ENCODE peak calls at places on chromosomes 7 and 10, in seven cellular contexts. One of them, this sample, is unnamed.

GRCh38 chr10:75136346-75136745 is 24.9 kb downstream of the SAMD8 start:
- DNase-seq in naive thymus-derived CD4-positive, alpha-beta T cell: no peak
- DNase-seq in GM23248: no peak
- DNase-seq in Peyer's patch: no peak
- DNase-seq in mammary epithelial cell: no peak
- DNase-seq in CD4-positive, alpha-beta memory T cell: no peak
- DNase-seq in transverse colon: no peak
- DNase-seq in this sample: no peak

GRCh38 chr7:47260270-47260669 is 321.6 kb downstream of the TNS3 start:
- DNase-seq in naive thymus-derived CD4-positive, alpha-beta T cell: no peak
- DNase-seq in GM23248: no peak
- DNase-seq in Peyer's patch: no peak
- DNase-seq in mammary epithelial cell: no peak
- DNase-seq in CD4-positive, alpha-beta memory T cell: no peak
- DNase-seq in transverse colon: no peak
- DNase-seq in this sample: no peak

GRCh38 chr7:41437257-41438196 is 265.4 kb downstream of the INHBA start:
- DNase-seq in naive thymus-derived CD4-positive, alpha-beta T cell: no peak
- DNase-seq in GM23248: peak; percentile 29
- DNase-seq in Peyer's patch: no peak
- DNase-seq in mammary epithelial cell: peak; percentile 62
- DNase-seq in CD4-positive, alpha-beta memory T cell: no peak
- DNase-seq in transverse colon: no peak
- DNase-seq in this sample: no peak

GRCh38 chr7:156816943-156817572 is 75.9 kb downstream of the LMBR1 start:
- DNase-seq in naive thymus-derived CD4-positive, alpha-beta T cell: no peak
- DNase-seq in GM23248: peak; percentile 57
- DNase-seq in Peyer's patch: no peak
- DNase-seq in mammary epithelial cell: no peak
- DNase-seq in CD4-positive, alpha-beta memory T cell: no peak
- DNase-seq in transverse colon: no peak
- DNase-seq in this sample: no peak

GRCh38 chr7:110839866-110840265 is 251.1 kb upstream of the LRRN3 start:
- DNase-seq in naive thymus-derived CD4-positive, alpha-beta T cell: no peak
- DNase-seq in GM23248: peak; percentile 22
- DNase-seq in Peyer's patch: no peak
- DNase-seq in mammary epithelial cell: peak; percentile 1
- DNase-seq in CD4-positive, alpha-beta memory T cell: no peak
- DNase-seq in transverse colon: no peak
- DNase-seq in this sample: peak; percentile 13

GRCh38 chr7:101580596-101580995 is 48.5 kb downstream of the MYL10 start:
- DNase-seq in naive thymus-derived CD4-positive, alpha-beta T cell: no peak
- DNase-seq in GM23248: no peak
- DNase-seq in Peyer's patch: peak; percentile 3
- DNase-seq in mammary epithelial cell: no peak
- DNase-seq in CD4-positive, alpha-beta memory T cell: no peak
- DNase-seq in transverse colon: no peak
- DNase-seq in this sample: no peak

GRCh38 chr10:14585287-14586193 is 189.2 kb downstream of the FAM107B start:
- DNase-seq in naive thymus-derived CD4-positive, alpha-beta T cell: no peak
- DNase-seq in GM23248: no peak
- DNase-seq in Peyer's patch: no peak
- DNase-seq in mammary epithelial cell: peak; percentile 45
- DNase-seq in CD4-positive, alpha-beta memory T cell: no peak
- DNase-seq in transverse colon: no peak
- DNase-seq in this sample: no peak

GRCh38 chr7:157407512-157408257 is 70.9 kb downstream of the DNAJB6 start:
- DNase-seq in naive thymus-derived CD4-positive, alpha-beta T cell: no peak
- DNase-seq in GM23248: no peak
- DNase-seq in Peyer's patch: no peak
- DNase-seq in mammary epithelial cell: no peak
- DNase-seq in CD4-positive, alpha-beta memory T cell: no peak
- DNase-seq in transverse colon: no peak
- DNase-seq in this sample: no peak

GRCh38 chr10:132460071-132460470 is 63.1 kb downstream of the PWWP2B start:
- DNase-seq in naive thymus-derived CD4-positive, alpha-beta T cell: no peak
- DNase-seq in GM23248: no peak
- DNase-seq in Peyer's patch: peak; percentile 45
- DNase-seq in mammary epithelial cell: no peak
- DNase-seq in CD4-positive, alpha-beta memory T cell: no peak
- DNase-seq in transverse colon: no peak
- DNase-seq in this sample: peak; percentile 39

GRCh38 chr10:91879514-91880170 is 29.6 kb downstream of the FGFBP3 start:
- DNase-seq in naive thymus-derived CD4-positive, alpha-beta T cell: no peak
- DNase-seq in GM23248: no peak
- DNase-seq in Peyer's patch: no peak
- DNase-seq in mammary epithelial cell: no peak
- DNase-seq in CD4-positive, alpha-beta memory T cell: no peak
- DNase-seq in transverse colon: no peak
- DNase-seq in this sample: no peak

GRCh38 chr7:132422502-132423101 is 153.7 kb downstream of the PLXNA4 start:
- DNase-seq in naive thymus-derived CD4-positive, alpha-beta T cell: no peak
- DNase-seq in GM23248: peak; percentile 55
- DNase-seq in Peyer's patch: no peak
- DNase-seq in mammary epithelial cell: no peak
- DNase-seq in CD4-positive, alpha-beta memory T cell: no peak
- DNase-seq in transverse colon: no peak
- DNase-seq in this sample: peak; percentile 79

GRCh38 chr10:22622242-22622806 is 92.1 kb downstream of the PIP4K2A start:
- DNase-seq in naive thymus-derived CD4-positive, alpha-beta T cell: no peak
- DNase-seq in GM23248: no peak
- DNase-seq in Peyer's patch: no peak
- DNase-seq in mammary epithelial cell: no peak
- DNase-seq in CD4-positive, alpha-beta memory T cell: no peak
- DNase-seq in transverse colon: no peak
- DNase-seq in this sample: no peak

GRCh38 chr7:44288381-44288685 is 37.1 kb downstream of the CAMK2B start:
- DNase-seq in naive thymus-derived CD4-positive, alpha-beta T cell: no peak
- DNase-seq in GM23248: no peak
- DNase-seq in Peyer's patch: peak; percentile 27
- DNase-seq in mammary epithelial cell: no peak
- DNase-seq in CD4-positive, alpha-beta memory T cell: no peak
- DNase-seq in transverse colon: no peak
- DNase-seq in this sample: peak; percentile 46

GRCh38 chr7:44329888-44330287 is 4.5 kb upstream of the CAMK2B start:
- DNase-seq in naive thymus-derived CD4-positive, alpha-beta T cell: no peak
- DNase-seq in GM23248: no peak
- DNase-seq in Peyer's patch: no peak
- DNase-seq in mammary epithelial cell: no peak
- DNase-seq in CD4-positive, alpha-beta memory T cell: no peak
- DNase-seq in transverse colon: no peak
- DNase-seq in this sample: no peak

GRCh38 chr7:119351320-119351719 is 921.7 kb upstream of the KCND2 start:
- DNase-seq in naive thymus-derived CD4-positive, alpha-beta T cell: no peak
- DNase-seq in GM23248: no peak
- DNase-seq in Peyer's patch: no peak
- DNase-seq in mammary epithelial cell: no peak
- DNase-seq in CD4-positive, alpha-beta memory T cell: no peak
- DNase-seq in transverse colon: no peak
- DNase-seq in this sample: no peak

GRCh38 chr7:10672186-10672585 is 301.5 kb upstream of the PHF14 start:
- DNase-seq in naive thymus-derived CD4-positive, alpha-beta T cell: no peak
- DNase-seq in GM23248: no peak
- DNase-seq in Peyer's patch: no peak
- DNase-seq in mammary epithelial cell: no peak
- DNase-seq in CD4-positive, alpha-beta memory T cell: no peak
- DNase-seq in transverse colon: no peak
- DNase-seq in this sample: no peak

GRCh38 chr7:33423646-33424020 is 294.3 kb downstream of the BBS9 start:
- DNase-seq in naive thymus-derived CD4-positive, alpha-beta T cell: peak; percentile 0
- DNase-seq in GM23248: no peak
- DNase-seq in Peyer's patch: no peak
- DNase-seq in mammary epithelial cell: no peak
- DNase-seq in CD4-positive, alpha-beta memory T cell: no peak
- DNase-seq in transverse colon: no peak
- DNase-seq in this sample: no peak

GRCh38 chr10:125201791-125202622 is 41.6 kb upstream of the CTBP2 start:
- DNase-seq in naive thymus-derived CD4-positive, alpha-beta T cell: no peak
- DNase-seq in GM23248: no peak
- DNase-seq in Peyer's patch: no peak
- DNase-seq in mammary epithelial cell: no peak
- DNase-seq in CD4-positive, alpha-beta memory T cell: no peak
- DNase-seq in transverse colon: no peak
- DNase-seq in this sample: no peak

GRCh38 chr10:17788646-17789045 is 20.5 kb upstream of the MRC1 start:
- DNase-seq in naive thymus-derived CD4-positive, alpha-beta T cell: no peak
- DNase-seq in GM23248: no peak
- DNase-seq in Peyer's patch: no peak
- DNase-seq in mammary epithelial cell: no peak
- DNase-seq in CD4-positive, alpha-beta memory T cell: no peak
- DNase-seq in transverse colon: no peak
- DNase-seq in this sample: no peak

GRCh38 chr7:21198929-21199328 is 229.0 kb upstream of the SP4 start:
- DNase-seq in naive thymus-derived CD4-positive, alpha-beta T cell: no peak
- DNase-seq in GM23248: no peak
- DNase-seq in Peyer's patch: no peak
- DNase-seq in mammary epithelial cell: no peak
- DNase-seq in CD4-positive, alpha-beta memory T cell: no peak
- DNase-seq in transverse colon: peak; percentile 24
- DNase-seq in this sample: no peak

GRCh38 chr10:33664070-33664469 is 329.6 kb upstream of the NRP1 start:
- DNase-seq in naive thymus-derived CD4-positive, alpha-beta T cell: no peak
- DNase-seq in GM23248: peak; percentile 36
- DNase-seq in Peyer's patch: no peak
- DNase-seq in mammary epithelial cell: no peak
- DNase-seq in CD4-positive, alpha-beta memory T cell: no peak
- DNase-seq in transverse colon: no peak
- DNase-seq in this sample: no peak

GRCh38 chr7:291302-292092 is 1.5 kb downstream of the FOXL3 start:
- DNase-seq in naive thymus-derived CD4-positive, alpha-beta T cell: no peak
- DNase-seq in GM23248: no peak
- DNase-seq in Peyer's patch: no peak
- DNase-seq in mammary epithelial cell: no peak
- DNase-seq in CD4-positive, alpha-beta memory T cell: no peak
- DNase-seq in transverse colon: no peak
- DNase-seq in this sample: no peak

GRCh38 chr7:25894902-25895791 is 256.9 kb upstream of the NFE2L3 start:
- DNase-seq in naive thymus-derived CD4-positive, alpha-beta T cell: peak; percentile 55
- DNase-seq in GM23248: peak; percentile 57
- DNase-seq in Peyer's patch: peak; percentile 90
- DNase-seq in mammary epithelial cell: peak; percentile 17
- DNase-seq in CD4-positive, alpha-beta memory T cell: peak; percentile 59
- DNase-seq in transverse colon: peak; percentile 85
- DNase-seq in this sample: peak; percentile 90

GRCh38 chr10:62915192-62915591 is 99.0 kb upstream of the EGR2 start:
- DNase-seq in naive thymus-derived CD4-positive, alpha-beta T cell: no peak
- DNase-seq in GM23248: no peak
- DNase-seq in Peyer's patch: no peak
- DNase-seq in mammary epithelial cell: no peak
- DNase-seq in CD4-positive, alpha-beta memory T cell: no peak
- DNase-seq in transverse colon: no peak
- DNase-seq in this sample: no peak

GRCh38 chr10:71974489-71975011 is 10.4 kb downstream of the CHST3 start:
- DNase-seq in naive thymus-derived CD4-positive, alpha-beta T cell: no peak
- DNase-seq in GM23248: peak; percentile 96
- DNase-seq in Peyer's patch: no peak
- DNase-seq in mammary epithelial cell: peak; percentile 92
- DNase-seq in CD4-positive, alpha-beta memory T cell: no peak
- DNase-seq in transverse colon: no peak
- DNase-seq in this sample: peak; percentile 80
- H3K4me1 ChIP-seq in naive thymus-derived CD4-positive, alpha-beta T cell: no peaks in the 10 kb centered on the region
- H3K4me1 ChIP-seq in GM23248: peaks cover 72% of the 10 kb centered on the region
- H3K4me1 ChIP-seq in Peyer's patch: peaks cover 2% of the 10 kb centered on the region
- H3K4me1 ChIP-seq in mammary epithelial cell: peaks cover 96% of the 10 kb centered on the region
- H3K4me1 ChIP-seq in CD4-positive, alpha-beta memory T cell: no peaks in the 10 kb centered on the region
- H3K4me1 ChIP-seq in transverse colon: peaks cover 36% of the 10 kb centered on the region
- H3K4me1 ChIP-seq in this sample: peaks cover 65% of the 10 kb centered on the region

DNA sequence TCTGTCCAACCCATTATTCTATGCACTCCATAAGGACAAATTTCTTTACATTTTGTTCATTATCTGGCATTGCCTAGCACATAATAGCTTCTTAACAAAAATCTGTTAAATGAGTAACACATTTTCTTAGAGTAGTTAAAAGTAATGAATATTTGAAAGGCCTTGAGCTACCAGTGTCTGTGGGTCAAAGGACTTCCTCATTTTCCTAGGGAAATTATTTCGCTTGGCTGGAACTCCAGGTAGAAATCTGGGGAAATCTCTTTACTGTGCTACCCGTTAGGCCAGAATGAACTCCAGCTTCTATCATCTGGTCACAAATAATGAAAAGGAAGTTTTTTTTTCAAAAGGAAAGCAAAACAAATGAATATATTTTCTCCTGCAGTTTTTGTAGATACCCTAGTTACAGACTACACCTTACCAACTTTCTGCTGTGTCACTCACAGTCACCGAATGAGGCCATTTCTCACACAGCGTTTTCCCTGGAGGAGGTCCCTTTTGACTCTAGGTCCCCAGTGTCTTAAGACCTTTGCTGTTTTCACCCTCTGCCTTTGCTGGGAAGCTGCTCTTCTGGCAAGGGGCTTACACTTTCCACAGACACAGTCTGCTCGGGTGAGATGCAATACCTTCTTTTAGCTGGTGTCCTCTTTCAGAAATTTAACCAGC is 1.6 kb downstream of the SAMD9L start:
- DNase-seq in naive thymus-derived CD4-positive, alpha-beta T cell: no peak
- DNase-seq in GM23248: peak; percentile 28
- DNase-seq in Peyer's patch: no peak
- DNase-seq in mammary epithelial cell: no peak
- DNase-seq in CD4-positive, alpha-beta memory T cell: no peak
- DNase-seq in transverse colon: no peak
- DNase-seq in this sample: no peak
- H3K27ac ChIP-seq in naive thymus-derived CD4-positive, alpha-beta T cell: no peak overlapping the region
- H3K27ac ChIP-seq in GM23248: peak overlapping the region; percentile 40
- H3K27ac ChIP-seq in Peyer's patch: no peak overlapping the region
- H3K27ac ChIP-seq in mammary epithelial cell: no peak overlapping the region
- H3K27ac ChIP-seq in CD4-positive, alpha-beta memory T cell: peak overlapping the region; percentile 58
- H3K27ac ChIP-seq in transverse colon: peak overlapping the region; percentile 31
- H3K27ac ChIP-seq in this sample: no peak overlapping the region

GRCh38 chr7:75967055-75967454 is 27.3 kb downstream of the TMEM120A start:
- DNase-seq in naive thymus-derived CD4-positive, alpha-beta T cell: no peak
- DNase-seq in GM23248: no peak
- DNase-seq in Peyer's patch: no peak
- DNase-seq in mammary epithelial cell: no peak
- DNase-seq in CD4-positive, alpha-beta memory T cell: no peak
- DNase-seq in transverse colon: no peak
- DNase-seq in this sample: no peak
- H3K4me3 ChIP-seq in naive thymus-derived CD4-positive, alpha-beta T cell: no peak overlapping the region
- H3K4me3 ChIP-seq in GM23248: no peak overlapping the region
- H3K4me3 ChIP-seq in Peyer's patch: no peak overlapping the region
- H3K4me3 ChIP-seq in mammary epithelial cell: no peak overlapping the region
- H3K4me3 ChIP-seq in CD4-positive, alpha-beta memory T cell: no peak overlapping the region
- H3K4me3 ChIP-seq in transverse colon: no peak overlapping the region
- H3K4me3 ChIP-seq in this sample: no peak overlapping the region

GRCh38 chr10:120978589-120979252 is 127.6 kb downstream of the WDR11 start:
- DNase-seq in naive thymus-derived CD4-positive, alpha-beta T cell: no peak
- DNase-seq in GM23248: no peak
- DNase-seq in Peyer's patch: no peak
- DNase-seq in mammary epithelial cell: no peak
- DNase-seq in CD4-positive, alpha-beta memory T cell: no peak
- DNase-seq in transverse colon: no peak
- DNase-seq in this sample: no peak
- H3K4me1 ChIP-seq in naive thymus-derived CD4-positive, alpha-beta T cell: no peaks in the 10 kb centered on the region
- H3K4me1 ChIP-seq in GM23248: no peaks in the 10 kb centered on the region
- H3K4me1 ChIP-seq in Peyer's patch: peaks cover 6% of the 10 kb centered on the region
- H3K4me1 ChIP-seq in mammary epithelial cell: peaks cover 4% of the 10 kb centered on the region
- H3K4me1 ChIP-seq in CD4-positive, alpha-beta memory T cell: peaks cover 4% of the 10 kb centered on the region
- H3K4me1 ChIP-seq in transverse colon: peaks cover 21% of the 10 kb centered on the region
- H3K4me1 ChIP-seq in this sample: peaks cover 3% of the 10 kb centered on the region

GRCh38 chr10:69439350-69439739 is 11.9 kb upstream of the TSPAN15 start:
- DNase-seq in naive thymus-derived CD4-positive, alpha-beta T cell: no peak
- DNase-seq in GM23248: peak; percentile 73
- DNase-seq in Peyer's patch: peak; percentile 74
- DNase-seq in mammary epithelial cell: peak; percentile 67
- DNase-seq in CD4-positive, alpha-beta memory T cell: no peak
- DNase-seq in transverse colon: peak; percentile 68
- DNase-seq in this sample: no peak
- H3K27ac ChIP-seq in naive thymus-derived CD4-positive, alpha-beta T cell: no peak overlapping the region
- H3K27ac ChIP-seq in GM23248: peak overlapping the region; percentile 61
- H3K27ac ChIP-seq in Peyer's patch: peak overlapping the region; percentile 80
- H3K27ac ChIP-seq in mammary epithelial cell: peak overlapping the region; percentile 56
- H3K27ac ChIP-seq in CD4-positive, alpha-beta memory T cell: no peak overlapping the region
- H3K27ac ChIP-seq in transverse colon: peak overlapping the region; percentile 85
- H3K27ac ChIP-seq in this sample: peak overlapping the region; percentile 9